ENCODE peak calls at places on chromosome 4, in four cellular contexts. V is fibroblast of the aortic adventitia, Y is transverse colon, H is PC-3. Q is an unnamed sample.

GRCh38 chr4:89305712-89306437 is 1.7 kb downstream of the GPRIN3 start:
- DNase-seq in V (no peak), Y (no peak), H (no peak), Q (peak)

GRCh38 chr4:28508649-28509048 is 1648.0 kb downstream of the STIM2 start:
- DNase-seq in V (no peak), Y (no peak), H (no peak), Q (no peak)

GRCh38 chr4:98290511-98290910 is 29.3 kb downstream of the RAP1GDS1 start:
- DNase-seq in V (peak), Y (no peak), H (no peak), Q (peak)

GRCh38 chr4:78661086-78661690 is 109.6 kb downstream of the ANXA3 start:
- DNase-seq in V (no peak), Y (no peak), H (no peak), Q (no peak)

GRCh38 chr4:130563185-130563890 is 1467.4 kb downstream of the C4orf33 start:
- DNase-seq in V (peak), Y (no peak), H (peak), Q (peak)

GRCh38 chr4:99336553-99336952 is 15.4 kb upstream of the ADH1B start:
- DNase-seq in V (no peak), Y (no peak), H (no peak), Q (no peak)

GRCh38 chr4:87005690-87006461 is 71.1 kb downstream of the AFF1 start:
- DNase-seq in V (no peak), Y (peak), H (peak), Q (no peak)

GRCh38 chr4:158535130-158535614 is 13.5 kb downstream of the RXFP1 start:
- DNase-seq in V (peak), Y (no peak), H (peak), Q (peak)

GRCh38 chr4:67875011-67875410 is 8.8 kb downstream of the TMPRSS11D start:
- DNase-seq in V (peak), Y (no peak), H (no peak), Q (no peak)

DNA sequence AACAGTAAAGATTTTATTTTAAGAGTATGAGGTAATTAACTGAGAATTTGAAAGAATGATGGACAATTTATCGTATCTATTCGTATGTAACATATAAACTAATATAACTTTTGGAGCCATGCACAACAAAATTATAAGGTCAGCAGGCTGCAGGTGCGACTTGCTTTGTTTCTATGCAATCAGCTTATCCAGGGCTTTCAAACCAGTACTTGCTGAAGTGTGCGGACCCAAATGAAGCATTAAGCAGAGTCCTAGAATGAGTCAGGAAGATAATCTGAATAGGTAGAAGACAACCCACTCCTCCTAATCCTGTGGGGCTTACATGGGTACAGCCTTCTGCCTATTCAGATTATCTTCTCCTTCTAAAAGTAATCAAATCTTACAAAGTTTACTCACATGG is 2.1 kb downstream of the NSD2 start:
- DNase-seq in V (no peak), Y (no peak), H (no peak), Q (no peak)
- H3K4me3 ChIP-seq in V (peak), Y (no peak), H (peak), Q (peak)

GRCh38 chr4:48896845-48897244 is 9.7 kb downstream of the OCIAD2 start:
- DNase-seq in V (no peak), Y (no peak), H (no peak), Q (no peak)
- TF ChIP-seq CTCF in V (no peak), Y (no peak), H (no peak), Q (no peak)

GRCh38 chr4:81850701-81851100 is 379.0 kb upstream of the RASGEF1B start:
- DNase-seq in V (no peak), Y (no peak), H (no peak), Q (no peak)
- H3K4me3 ChIP-seq in V (no peak), Y (no peak), H (no peak), Q (no peak)

GRCh38 chr4:53421791-53422190 is 44.4 kb downstream of the FIP1L1 start:
- DNase-seq in V (no peak), Y (no peak), H (no peak), Q (no peak)
- TF ChIP-seq CTCF in V (no peak), Y (no peak), H (no peak), Q (no peak)

GRCh38 chr4:165872443-165873297 is at the start of gene TLL1:
- DNase-seq in V (peak), Y (no peak), H (peak), Q (peak)
- H3K4me3 ChIP-seq in V (peak), Y (peak), H (peak), Q (peak)

GRCh38 chr4:8427262-8427661 is 13.3 kb downstream of the ACOX3 start:
- DNase-seq in V (no peak), Y (no peak), H (no peak), Q (no peak)
- TF ChIP-seq CTCF in V (no peak), Y (no peak), H (no peak), Q (no peak)

DNA sequence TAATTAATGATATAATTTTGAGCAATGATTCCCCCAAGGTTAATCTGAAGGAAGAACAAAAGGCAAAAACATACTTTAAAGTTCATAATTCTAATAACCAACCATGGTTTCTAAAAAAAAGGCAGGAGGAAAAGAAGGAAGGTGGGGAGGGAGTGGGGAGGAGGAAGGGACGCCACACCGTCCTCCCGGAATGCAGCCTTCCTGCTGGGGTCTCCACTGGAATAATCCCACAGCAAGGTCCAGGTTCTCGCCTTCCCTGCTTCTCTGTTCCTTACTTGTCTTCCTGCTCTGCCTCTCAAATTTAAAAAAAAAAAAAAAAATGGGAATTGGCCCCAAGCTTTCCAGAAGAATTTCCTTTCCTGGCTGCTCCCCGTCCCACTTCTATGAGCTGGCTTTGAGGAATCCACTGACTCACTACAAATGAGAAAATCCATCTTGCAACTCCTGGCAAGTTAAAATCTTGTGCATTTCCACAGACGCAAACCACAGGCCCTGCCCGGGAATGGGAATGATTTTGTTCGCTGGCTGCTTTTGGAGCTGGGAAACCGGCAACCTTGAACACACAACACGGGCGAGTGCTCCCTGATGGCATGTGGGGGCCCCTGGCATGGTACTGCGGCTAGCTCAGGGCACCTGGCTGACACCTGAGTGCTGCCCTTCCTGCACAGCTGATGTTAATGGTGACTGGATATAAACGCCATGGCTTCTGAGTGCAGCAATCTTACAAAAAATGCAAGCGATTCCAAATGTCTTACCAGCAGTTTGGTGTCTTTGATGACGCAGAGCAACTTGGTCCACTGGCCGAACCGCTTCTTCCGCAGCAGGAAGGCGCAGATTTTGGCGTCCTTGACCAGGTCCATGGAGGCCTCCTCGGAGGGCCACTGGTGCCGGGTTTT is 97.0 kb downstream of the AFAP1 start:
- DNase-seq in V (peak), Y (peak), H (peak), Q (peak)
- H3K4me3 ChIP-seq in V (peak), Y (no peak), H (peak), Q (no peak)

DNA sequence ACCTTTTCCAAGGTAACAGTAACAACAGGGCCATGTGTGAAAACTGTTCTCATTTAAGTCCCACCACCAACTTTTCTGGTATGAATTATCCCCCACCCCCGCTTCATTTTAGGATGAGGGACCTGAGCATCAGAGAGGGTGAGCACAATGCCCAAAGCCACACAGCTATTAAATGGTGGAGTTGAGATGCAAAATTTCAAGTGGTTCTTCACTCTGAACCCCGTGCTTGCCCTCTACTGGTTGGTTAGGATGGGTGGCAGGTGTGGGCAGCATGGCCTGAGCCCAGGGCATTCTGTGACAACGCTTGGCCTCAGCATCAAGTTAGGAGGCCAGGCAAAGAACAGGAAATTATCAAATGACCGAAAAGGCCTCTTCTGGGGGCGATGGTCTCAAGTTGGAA is 33.5 kb downstream of the MED28 start:
- DNase-seq in V (no peak), Y (no peak), H (peak), Q (no peak)
- TF ChIP-seq CTCF in V (no peak), Y (no peak), H (peak), Q (peak)

GRCh38 chr4:47862297-47862696 is 24.4 kb upstream of the CORIN start:
- DNase-seq in V (peak), Y (no peak), H (no peak), Q (peak)

GRCh38 chr4:47856713-47857112 is 18.8 kb upstream of the CORIN start:
- DNase-seq in V (no peak), Y (no peak), H (no peak), Q (no peak)

GRCh38 chr4:47860305-47860704 is 22.4 kb upstream of the CORIN start:
- DNase-seq in V (no peak), Y (no peak), H (no peak), Q (no peak)

GRCh38 chr4:47855350-47855749 is 17.5 kb upstream of the CORIN start:
- DNase-seq in V (no peak), Y (no peak), H (no peak), Q (peak)

GRCh38 chr4:47858012-47858411 is 20.1 kb upstream of the CORIN start:
- DNase-seq in V (no peak), Y (no peak), H (no peak), Q (no peak)
- H3K4me3 ChIP-seq in V (no peak), Y (no peak), H (no peak), Q (no peak)

DNA sequence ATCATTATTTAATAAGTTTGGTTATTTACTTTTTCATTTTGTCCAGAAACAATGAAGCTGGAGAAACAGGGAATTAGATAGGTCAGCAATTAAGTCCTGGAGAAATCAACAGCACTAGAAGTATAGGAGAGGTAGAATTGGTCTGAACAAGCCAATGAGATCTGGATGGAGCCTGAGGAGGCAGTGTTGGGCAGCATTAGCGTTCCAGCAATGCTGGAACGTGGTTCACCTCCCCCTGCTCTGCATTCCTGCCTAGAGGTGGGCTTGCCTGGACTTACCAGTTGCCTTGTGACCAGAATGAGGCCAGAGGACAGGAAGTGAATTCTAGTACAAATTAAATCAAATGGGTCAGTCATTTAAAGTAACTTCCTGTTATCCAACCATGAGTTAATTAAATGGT is 4.6 kb downstream of the RASSF6 start:
- DNase-seq in V (no peak), Y (no peak), H (no peak), Q (no peak)
- TF ChIP-seq CTCF in V (no peak), Y (no peak), H (no peak), Q (peak)

Q was measured in astrocyte of the spinal cord.